ENCODE peak calls at places on chromosome 4, in six cellular contexts. F is cardiac fibroblast; X is psoas muscle; V is AG04449; D is tibial nerve; E is CD8-positive, alpha-beta T cell. Q is an unnamed sample.

GRCh38 chr4:177339794-177340374 is 30.2 kb downstream of the NEIL3 start:
- DNase-seq in D (no peak), V (peak), X (no peak), F (peak), E (no peak), Q (peak)

GRCh38 chr4:75653845-75654503 is 19.2 kb downstream of the G3BP2 start:
- DNase-seq in X (no peak), E (no peak), D (no peak), F (peak), V (no peak), Q (peak)

GRCh38 chr4:163404570-163404969 is 60.9 kb downstream of the NPY5R start:
- DNase-seq in V (no peak), D (no peak), F (peak), E (no peak), X (no peak), Q (peak)

GRCh38 chr4:2936773-2937145 is 26.4 kb downstream of the NOP14 start:
- DNase-seq in D (no peak), F (peak), X (no peak), V (no peak), E (no peak), Q (peak)

GRCh38 chr4:102535398-102536082 is 34.4 kb downstream of the NFKB1 start:
- DNase-seq in X (no peak), V (no peak), D (no peak), F (peak), E (no peak), Q (peak)

GRCh38 chr4:54658321-54659093 is 750 bp downstream of the KIT start:
- DNase-seq in X (peak), F (peak), V (no peak), E (no peak), D (no peak), Q (peak)

GRCh38 chr4:75769044-75769443 is 44.7 kb downstream of the USO1 start:
- DNase-seq in X (no peak), D (no peak), F (peak), E (no peak), V (peak), Q (peak)

GRCh38 chr4:187499961-187500360 is 495.6 kb upstream of the ZFP42 start:
- DNase-seq in F (no peak), E (no peak), X (no peak), D (no peak), V (no peak), Q (no peak)

GRCh38 chr4:78004270-78004669 is 52.9 kb upstream of the FRAS1 start:
- DNase-seq in V (no peak), X (no peak), F (no peak), D (no peak), E (no peak), Q (no peak)

GRCh38 chr4:41590591-41590990 is 52.6 kb downstream of the LIMCH1 start:
- DNase-seq in F (no peak), V (no peak), E (no peak), X (no peak), D (no peak), Q (no peak)

GRCh38 chr4:14284578-14284977 is 657.1 kb upstream of the BOD1L1 start:
- DNase-seq in X (no peak), D (no peak), E (no peak), V (no peak), F (no peak), Q (no peak)

GRCh38 chr4:129561886-129562285 is 465.9 kb downstream of the C4orf33 start:
- DNase-seq in E (no peak), X (no peak), D (no peak), F (peak), V (no peak), Q (peak)

GRCh38 chr4:61011051-61011450 is 189.1 kb upstream of the ADGRL3 start:
- DNase-seq in E (no peak), F (no peak), D (no peak), V (no peak), X (no peak), Q (peak)

GRCh38 chr4:92249541-92249940 is 54.2 kb upstream of the GRID2 start:
- DNase-seq in F (no peak), X (no peak), E (no peak), V (no peak), D (no peak), Q (no peak)

GRCh38 chr4:41044165-41044564 is 170.2 kb downstream of the APBB2 start:
- DNase-seq in E (no peak), V (no peak), F (no peak), X (no peak), D (no peak), Q (no peak)

GRCh38 chr4:98341309-98341708 is 80.1 kb downstream of the RAP1GDS1 start:
- DNase-seq in D (no peak), V (no peak), X (no peak), E (no peak), F (peak), Q (peak)

GRCh38 chr4:108830509-108831244 is 67.8 kb upstream of the ETNPPL start:
- DNase-seq in D (no peak), F (peak), X (peak), V (no peak), E (no peak), Q (peak)

GRCh38 chr4:106763044-106763443 is 273.1 kb downstream of the DKK2 start:
- DNase-seq in D (no peak), F (no peak), V (no peak), X (no peak), E (no peak), Q (peak)

GRCh38 chr4:6779667-6780565 is 2.6 kb upstream of the KIAA0232 start:
- DNase-seq in X (no peak), F (peak), V (no peak), E (no peak), D (no peak), Q (peak)

GRCh38 chr4:56243107-56243506 is 144.2 kb downstream of the AASDH start:
- DNase-seq in E (no peak), F (no peak), V (no peak), D (no peak), X (no peak), Q (no peak)

GRCh38 chr4:158161561-158162354 is 11.1 kb downstream of the GASK1B start:
- DNase-seq in D (no peak), E (no peak), F (peak), X (peak), V (no peak), Q (peak)

GRCh38 chr4:183848762-183849161 is 56.3 kb upstream of the STOX2 start:
- DNase-seq in D (no peak), X (no peak), F (no peak), E (no peak), V (no peak), Q (no peak)

GRCh38 chr4:186105721-186106335 is 1.3 kb downstream of the FAM149A start:
- DNase-seq in V (no peak), E (no peak), F (no peak), X (no peak), D (no peak), Q (no peak)
- H3K4me3 ChIP-seq in V (no peak), E (peak), F (no peak), X (peak), D (peak), Q (no peak)

GRCh38 chr4:81366786-81367185 is 104.9 kb downstream of the RASGEF1B start:
- DNase-seq in X (no peak), E (no peak), F (no peak), D (no peak), V (no peak), Q (no peak)

GRCh38 chr4:81375745-81376144 is 96.0 kb downstream of the RASGEF1B start:
- DNase-seq in V (no peak), D (no peak), X (no peak), F (no peak), E (no peak), Q (no peak)

GRCh38 chr4:81369898-81370297 is 101.8 kb downstream of the RASGEF1B start:
- DNase-seq in F (peak), V (no peak), D (no peak), E (no peak), X (no peak), Q (peak)
- TF ChIP-seq CTCF in F (no peak), V (no peak), D (no peak), E (no peak), X (no peak), Q (no peak)

GRCh38 chr4:84412062-84412461 is 87.0 kb downstream of the NKX6-1 start:
- DNase-seq in V (no peak), E (no peak), X (no peak), F (no peak), D (no peak), Q (no peak)
- H3K4me3 ChIP-seq in V (no peak), E (no peak), X (no peak), F (no peak), D (no peak), Q (no peak)

GRCh38 chr4:568351-568652 is 7.8 kb downstream of the TMEM271 start:
- DNase-seq in V (no peak), X (no peak), F (no peak), E (no peak), D (no peak), Q (no peak)

GRCh38 chr4:568962-569361 is 7.1 kb downstream of the TMEM271 start:
- DNase-seq in D (no peak), X (no peak), E (no peak), V (no peak), F (no peak), Q (no peak)

GRCh38 chr4:571838-572572 is 4.1 kb downstream of the TMEM271 start:
- DNase-seq in D (no peak), F (no peak), X (no peak), V (no peak), E (no peak), Q (no peak)

GRCh38 chr4:570754-571153 is 5.3 kb downstream of the TMEM271 start:
- DNase-seq in D (no peak), X (no peak), V (no peak), E (no peak), F (no peak), Q (no peak)

DNA sequence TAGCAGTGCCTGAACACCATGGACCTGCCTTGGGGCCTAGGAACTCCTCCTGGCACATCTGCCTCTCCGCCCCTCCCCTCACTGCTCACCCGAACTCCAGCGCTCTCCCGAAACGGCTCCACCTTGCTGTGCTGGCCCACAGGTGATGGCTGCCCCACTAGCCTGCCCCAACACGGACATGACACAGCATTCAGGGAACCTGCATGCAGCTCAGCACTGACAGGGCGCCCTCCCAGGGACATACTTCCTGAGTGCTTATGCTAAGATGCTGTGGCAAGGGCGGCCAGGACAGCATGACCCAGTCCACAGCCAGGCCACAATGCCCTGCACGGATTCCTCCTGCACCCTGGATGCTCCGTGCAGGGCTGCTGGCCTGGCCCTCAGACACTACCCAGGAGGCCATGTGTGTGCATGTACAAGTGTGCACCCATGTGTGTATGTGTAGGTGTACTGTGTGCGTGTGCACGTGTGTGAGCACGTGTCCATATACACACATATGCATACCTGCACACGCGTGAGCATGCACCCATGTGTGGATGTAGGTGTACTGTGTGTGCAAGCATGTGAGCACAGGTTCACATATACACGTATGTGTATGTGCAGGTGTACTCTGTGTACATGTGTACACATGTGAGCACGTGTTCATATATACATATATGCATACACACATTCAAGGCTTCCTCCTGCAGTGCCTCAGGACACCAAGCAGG is 6.0 kb downstream of the TMEM271 start:
- DNase-seq in F (no peak), D (no peak), X (no peak), E (no peak), V (no peak), Q (no peak)
- TF ChIP-seq CTCF in F (no peak), D (no peak), X (no peak), E (no peak), V (no peak), Q (no peak)

GRCh38 chr4:10139518-10139917 is 22.9 kb upstream of the WDR1 start:
- DNase-seq in D (no peak), V (no peak), F (no peak), E (no peak), X (no peak), Q (no peak)
- H3K4me3 ChIP-seq in D (no peak), V (no peak), F (no peak), E (no peak), X (no peak), Q (no peak)

DNA sequence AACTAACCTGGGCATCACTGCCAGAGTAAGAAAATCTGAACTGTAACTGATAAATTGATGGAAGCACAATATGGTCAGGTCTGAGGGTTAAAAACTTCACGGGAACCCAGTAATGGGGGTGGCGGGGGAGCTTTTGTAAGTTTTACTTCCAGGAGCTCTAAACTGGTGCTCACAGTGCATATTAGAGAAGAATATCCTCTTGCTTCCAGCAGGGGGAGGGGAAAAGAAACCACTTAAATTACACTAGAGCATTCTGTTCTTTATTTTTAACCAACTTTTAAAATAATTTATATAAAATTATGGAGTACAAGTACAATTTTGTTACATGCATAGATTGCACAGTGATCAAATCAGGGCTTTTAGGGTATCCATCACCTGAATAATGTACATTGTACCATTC is 33.7 kb downstream of the WDR17 start:
- DNase-seq in F (no peak), E (no peak), X (no peak), V (no peak), D (no peak), Q (peak)
- TF ChIP-seq CTCF in F (peak), E (no peak), X (no peak), V (no peak), D (no peak), Q (peak)

DNA sequence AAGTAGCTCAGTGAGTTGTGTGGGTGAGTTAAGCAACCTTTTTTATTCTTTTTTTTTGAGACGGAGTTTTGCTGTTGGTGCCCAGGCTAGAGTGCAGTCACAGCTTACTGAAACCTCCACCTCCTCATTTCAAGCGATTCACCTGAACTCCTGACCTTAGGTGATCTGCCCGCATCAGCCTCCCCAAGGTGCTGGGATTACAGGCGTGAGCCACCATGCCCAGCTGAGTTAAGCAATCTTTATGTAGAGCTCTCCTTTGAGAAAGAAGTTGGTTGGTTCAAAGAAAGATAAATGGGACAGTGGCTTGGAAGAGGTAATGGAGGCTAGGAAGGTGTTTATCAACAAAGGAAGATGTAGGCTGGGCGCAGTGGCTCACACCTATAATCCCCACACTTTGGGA is 3.2 kb downstream of the MSMO1 start:
- DNase-seq in D (no peak), V (no peak), X (no peak), F (no peak), E (no peak), Q (no peak)
- H3K4me3 ChIP-seq in D (no peak), V (no peak), X (no peak), F (no peak), E (no peak), Q (no peak)

GRCh38 chr4:67624939-67625338 is 66.4 kb downstream of the STAP1 start:
- DNase-seq in D (no peak), X (no peak), E (no peak), V (no peak), F (no peak), Q (peak)
- TF ChIP-seq CTCF in D (no peak), X (no peak), E (no peak), V (no peak), F (no peak), Q (no peak)

DNA sequence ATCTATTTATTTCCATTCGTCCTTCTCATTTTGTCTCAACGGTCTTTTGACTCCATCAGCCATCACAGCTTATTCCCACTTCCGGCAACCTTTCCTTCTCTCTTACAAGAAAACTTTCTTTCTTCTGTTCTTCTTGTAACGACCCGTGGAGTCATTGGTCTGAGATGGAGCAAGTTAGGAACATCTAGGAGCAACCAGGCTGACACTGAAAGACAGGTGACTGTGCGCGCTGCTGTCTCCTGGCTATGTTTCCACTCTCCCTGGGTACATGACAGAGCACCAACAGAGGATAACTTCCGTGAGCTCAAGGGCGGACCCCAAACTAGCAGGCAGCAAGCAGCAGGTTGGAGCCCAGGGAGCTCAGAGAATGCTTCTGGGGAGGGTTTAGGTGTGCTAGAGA is 2.5 kb downstream of the FGF5 start:
- DNase-seq in F (no peak), E (no peak), V (no peak), D (no peak), X (no peak), Q (no peak)
- H3K4me3 ChIP-seq in F (no peak), E (no peak), V (peak), D (no peak), X (no peak), Q (no peak)

GRCh38 chr4:1234296-1234695 is 14.6 kb downstream of the CTBP1 start:
- DNase-seq in V (no peak), E (no peak), D (no peak), F (peak), X (peak), Q (no peak)

GRCh38 chr4:1234811-1235292 is 14.1 kb downstream of the CTBP1 start:
- DNase-seq in V (no peak), D (no peak), E (no peak), X (peak), F (no peak), Q (no peak)

GRCh38 chr4:1232661-1233621 is 16.0 kb downstream of the CTBP1 start:
- DNase-seq in E (no peak), X (peak), F (peak), D (no peak), V (no peak), Q (peak)

GRCh38 chr4:1235381-1236102 is 13.4 kb downstream of the CTBP1 start:
- DNase-seq in X (no peak), F (no peak), D (no peak), E (no peak), V (no peak), Q (no peak)

DNA sequence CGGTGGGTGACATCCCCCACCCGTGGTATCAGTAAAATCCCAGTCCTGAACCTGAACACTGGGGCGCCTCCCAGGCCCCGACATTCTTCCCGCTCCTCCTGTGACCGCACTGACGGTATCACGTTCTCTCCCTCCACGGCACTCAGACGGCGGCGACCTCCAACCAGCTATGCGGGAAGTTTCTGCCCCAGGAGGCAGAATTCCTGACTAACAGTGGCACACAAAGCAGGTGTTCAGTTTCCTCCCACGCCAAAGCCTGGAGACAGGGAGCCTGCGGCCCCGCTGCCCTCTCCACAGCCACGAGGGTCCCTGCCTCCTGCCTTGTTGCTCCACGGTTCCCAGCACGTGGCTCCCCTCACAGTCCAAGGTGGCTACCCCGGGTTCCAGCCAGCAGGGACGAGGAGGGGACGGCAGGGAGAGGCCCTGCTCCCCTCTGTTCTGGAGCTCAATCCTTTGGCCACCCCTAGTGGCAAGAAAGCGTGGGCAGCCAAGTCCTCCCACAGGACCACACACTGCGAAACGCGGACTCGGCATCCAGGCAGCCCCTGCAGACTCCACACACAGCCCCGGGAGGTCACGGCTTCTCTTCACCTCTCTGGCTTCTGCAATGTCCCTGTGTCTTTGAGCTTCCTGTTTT is 15.2 kb downstream of the CTBP1 start:
- DNase-seq in F (peak), V (no peak), E (no peak), D (no peak), X (peak), Q (peak)
- TF ChIP-seq CTCF in F (peak), V (peak), E (no peak), D (peak), X (no peak), Q (peak)

Q was measured in choroid plexus epithelial cell.